ENCODE peak calls at places on chromosomes 6 and 20, in ten cellular contexts. One of them, this sample, is unnamed.

GRCh38 chr6:85385636-85386315 is 64.1 kb upstream of the NT5E start:
- DNase-seq in HCT116: no peak
- DNase-seq in thoracic aorta: no peak
- DNase-seq in upper lobe of right lung: no peak
- DNase-seq in uterus: no peak
- DNase-seq in colonic mucosa: no peak
- DNase-seq in IMR-90: no peak
- DNase-seq in endothelial cell of umbilical vein: peak; percentile 61
- DNase-seq in esophagus squamous epithelium: no peak
- DNase-seq in PC-3: no peak
- DNase-seq in this sample: no peak

GRCh38 chr6:16979677-16980076 is 122.2 kb upstream of the STMND1 start:
- DNase-seq in HCT116: no peak
- DNase-seq in thoracic aorta: no peak
- DNase-seq in upper lobe of right lung: no peak
- DNase-seq in uterus: no peak
- DNase-seq in colonic mucosa: no peak
- DNase-seq in IMR-90: no peak
- DNase-seq in endothelial cell of umbilical vein: no peak
- DNase-seq in esophagus squamous epithelium: no peak
- DNase-seq in PC-3: no peak
- DNase-seq in this sample: no peak

GRCh38 chr6:152775441-152775840 is 24.8 kb downstream of the VIP start:
- DNase-seq in HCT116: no peak
- DNase-seq in thoracic aorta: no peak
- DNase-seq in upper lobe of right lung: no peak
- DNase-seq in uterus: no peak
- DNase-seq in colonic mucosa: no peak
- DNase-seq in IMR-90: no peak
- DNase-seq in endothelial cell of umbilical vein: no peak
- DNase-seq in esophagus squamous epithelium: no peak
- DNase-seq in PC-3: no peak
- DNase-seq in this sample: no peak

GRCh38 chr20:4090756-4091331 is 75.5 kb upstream of the RNF24 start:
- DNase-seq in HCT116: no peak
- DNase-seq in thoracic aorta: no peak
- DNase-seq in upper lobe of right lung: no peak
- DNase-seq in uterus: no peak
- DNase-seq in colonic mucosa: no peak
- DNase-seq in IMR-90: peak; percentile 95
- DNase-seq in endothelial cell of umbilical vein: peak; percentile 48
- DNase-seq in esophagus squamous epithelium: no peak
- DNase-seq in PC-3: no peak
- DNase-seq in this sample: no peak

GRCh38 chr6:4242593-4242992 is 107.2 kb upstream of the ECI2 start:
- DNase-seq in HCT116: no peak
- DNase-seq in thoracic aorta: no peak
- DNase-seq in upper lobe of right lung: no peak
- DNase-seq in uterus: no peak
- DNase-seq in colonic mucosa: no peak
- DNase-seq in IMR-90: no peak
- DNase-seq in endothelial cell of umbilical vein: no peak
- DNase-seq in esophagus squamous epithelium: no peak
- DNase-seq in PC-3: no peak
- DNase-seq in this sample: peak; percentile 98

GRCh38 chr6:42820509-42821340 is 38.9 kb downstream of the BICRAL start:
- DNase-seq in HCT116: no peak
- DNase-seq in thoracic aorta: no peak
- DNase-seq in upper lobe of right lung: no peak
- DNase-seq in uterus: no peak
- DNase-seq in colonic mucosa: no peak
- DNase-seq in IMR-90: no peak
- DNase-seq in endothelial cell of umbilical vein: no peak
- DNase-seq in esophagus squamous epithelium: no peak
- DNase-seq in PC-3: no peak
- DNase-seq in this sample: no peak

GRCh38 chr6:32192608-32193039 is at the start of gene GPSM3:
- DNase-seq in HCT116: no peak
- DNase-seq in thoracic aorta: no peak
- DNase-seq in upper lobe of right lung: peak; percentile 88
- DNase-seq in uterus: no peak
- DNase-seq in colonic mucosa: peak; percentile 69
- DNase-seq in IMR-90: peak; percentile 36
- DNase-seq in endothelial cell of umbilical vein: peak; percentile 57
- DNase-seq in esophagus squamous epithelium: no peak
- DNase-seq in PC-3: no peak
- DNase-seq in this sample: no peak

GRCh38 chr20:32642257-32643046 is 31.3 kb downstream of the C20orf203 start:
- DNase-seq in HCT116: no peak
- DNase-seq in thoracic aorta: no peak
- DNase-seq in upper lobe of right lung: no peak
- DNase-seq in uterus: no peak
- DNase-seq in colonic mucosa: no peak
- DNase-seq in IMR-90: no peak
- DNase-seq in endothelial cell of umbilical vein: no peak
- DNase-seq in esophagus squamous epithelium: no peak
- DNase-seq in PC-3: no peak
- DNase-seq in this sample: no peak

GRCh38 chr20:44714701-44715494 is at the start of gene CCN5:
- DNase-seq in HCT116: peak; percentile 32
- DNase-seq in thoracic aorta: peak; percentile 73
- DNase-seq in upper lobe of right lung: peak; percentile 92
- DNase-seq in uterus: peak; percentile 80
- DNase-seq in colonic mucosa: peak; percentile 92
- DNase-seq in IMR-90: peak; percentile 64
- DNase-seq in endothelial cell of umbilical vein: peak; percentile 68
- DNase-seq in esophagus squamous epithelium: peak; percentile 10
- DNase-seq in PC-3: peak; percentile 89
- DNase-seq in this sample: no peak

GRCh38 chr6:169895926-169896761 is 144.7 kb downstream of the ERMARD start:
- DNase-seq in HCT116: no peak
- DNase-seq in thoracic aorta: no peak
- DNase-seq in upper lobe of right lung: no peak
- DNase-seq in uterus: no peak
- DNase-seq in colonic mucosa: peak; percentile 5
- DNase-seq in IMR-90: no peak
- DNase-seq in endothelial cell of umbilical vein: no peak
- DNase-seq in esophagus squamous epithelium: no peak
- DNase-seq in PC-3: no peak
- DNase-seq in this sample: no peak

DNA sequence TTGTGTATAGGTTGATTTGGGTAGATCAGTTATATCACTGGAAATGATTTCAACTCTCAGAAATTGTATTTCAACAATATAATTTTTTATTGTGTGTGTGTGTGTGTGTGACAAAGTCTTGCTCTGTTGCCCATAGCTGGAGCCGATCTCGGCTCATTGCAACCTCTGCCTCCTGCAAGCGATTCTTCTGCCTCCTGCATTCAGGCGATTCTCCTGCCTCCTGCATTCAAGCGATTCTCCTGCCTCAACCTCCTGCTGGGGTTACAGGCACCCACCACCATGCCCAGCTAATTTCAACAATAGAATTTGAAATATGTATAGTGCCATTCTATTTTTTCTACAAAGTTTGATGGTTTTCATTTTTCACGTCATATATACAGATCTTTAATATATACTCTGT is 24.1 kb downstream of the AFDN start:
- DNase-seq in HCT116: no peak
- DNase-seq in thoracic aorta: no peak
- DNase-seq in upper lobe of right lung: no peak
- DNase-seq in uterus: no peak
- DNase-seq in colonic mucosa: no peak
- DNase-seq in IMR-90: no peak
- DNase-seq in endothelial cell of umbilical vein: no peak
- DNase-seq in esophagus squamous epithelium: no peak
- DNase-seq in PC-3: no peak
- DNase-seq in this sample: no peak
- H3K4me1 ChIP-seq in HCT116: peaks cover 58% of the 10 kb centered on the region
- H3K4me1 ChIP-seq in thoracic aorta: peaks cover 6% of the 10 kb centered on the region
- H3K4me1 ChIP-seq in upper lobe of right lung: peaks cover 42% of the 10 kb centered on the region
- H3K4me1 ChIP-seq in uterus: no peaks in the 10 kb centered on the region
- H3K4me1 ChIP-seq in colonic mucosa: no peaks in the 10 kb centered on the region
- H3K4me1 ChIP-seq in IMR-90: peaks cover 4% of the 10 kb centered on the region
- H3K4me1 ChIP-seq in endothelial cell of umbilical vein: peaks cover 22% of the 10 kb centered on the region
- H3K4me1 ChIP-seq in esophagus squamous epithelium: peaks cover 28% of the 10 kb centered on the region
- H3K4me1 ChIP-seq in PC-3: peaks cover 48% of the 10 kb centered on the region
- H3K4me1 ChIP-seq in this sample: peaks cover 33% of the 10 kb centered on the region

DNA sequence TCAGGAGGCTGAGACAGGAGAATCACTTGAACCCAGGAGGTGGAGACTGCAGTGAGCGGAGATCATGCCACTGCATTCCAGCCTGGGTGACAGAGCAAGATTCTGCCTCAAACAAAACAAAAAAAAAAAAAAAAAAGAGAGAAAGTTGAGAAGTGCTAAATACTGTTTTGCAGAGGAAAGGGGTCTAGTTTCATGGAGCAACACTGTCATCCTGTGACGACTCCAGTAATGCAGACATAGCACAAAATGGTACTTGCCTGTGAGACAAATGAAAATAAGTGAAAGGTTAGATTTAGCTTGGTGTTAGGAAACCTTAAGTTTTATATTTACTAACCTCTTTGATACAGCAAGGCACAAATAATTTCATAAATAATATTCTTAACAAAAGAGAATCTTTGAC is 29.7 kb downstream of the CEP162 start:
- DNase-seq in HCT116: no peak
- DNase-seq in thoracic aorta: no peak
- DNase-seq in upper lobe of right lung: no peak
- DNase-seq in uterus: no peak
- DNase-seq in colonic mucosa: no peak
- DNase-seq in IMR-90: no peak
- DNase-seq in endothelial cell of umbilical vein: peak; percentile 21
- DNase-seq in esophagus squamous epithelium: no peak
- DNase-seq in PC-3: no peak
- DNase-seq in this sample: no peak
- TF ChIP-seq CTCF in HCT116: no peak
- TF ChIP-seq CTCF in thoracic aorta: no peak
- TF ChIP-seq CTCF in upper lobe of right lung: no peak
- TF ChIP-seq CTCF in uterus: no peak
- TF ChIP-seq CTCF in colonic mucosa: no peak
- TF ChIP-seq CTCF in IMR-90: no peak
- TF ChIP-seq CTCF in endothelial cell of umbilical vein: no peak
- TF ChIP-seq CTCF in esophagus squamous epithelium: no peak
- TF ChIP-seq CTCF in PC-3: no peak
- TF ChIP-seq CTCF in this sample: peak; percentile 14

DNA sequence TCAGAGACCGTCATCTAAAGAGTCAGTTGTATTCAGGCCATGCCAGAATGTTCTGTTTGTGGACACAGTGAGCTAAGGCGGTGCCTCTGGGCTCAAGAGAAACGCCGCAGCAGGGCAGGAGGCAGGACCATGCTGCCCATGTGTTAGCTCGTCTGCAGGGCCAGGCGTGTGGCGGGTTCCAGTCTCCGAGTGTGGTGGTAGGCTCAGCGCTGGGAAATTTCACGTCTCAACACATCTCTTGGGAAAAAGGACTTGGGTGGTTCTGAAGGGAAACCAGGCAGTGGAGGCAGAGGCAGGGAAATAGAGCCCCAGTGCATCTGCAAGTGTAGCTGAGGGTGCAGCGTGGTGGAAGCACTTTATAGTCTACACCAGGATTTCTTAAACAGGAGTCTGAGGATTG is 56.9 kb upstream of the TAGAP start:
- DNase-seq in HCT116: no peak
- DNase-seq in thoracic aorta: no peak
- DNase-seq in upper lobe of right lung: no peak
- DNase-seq in uterus: no peak
- DNase-seq in colonic mucosa: peak; percentile 6
- DNase-seq in IMR-90: no peak
- DNase-seq in endothelial cell of umbilical vein: no peak
- DNase-seq in esophagus squamous epithelium: no peak
- DNase-seq in PC-3: no peak
- DNase-seq in this sample: no peak
- H3K4me1 ChIP-seq in HCT116: peaks cover 11% of the 10 kb centered on the region
- H3K4me1 ChIP-seq in thoracic aorta: no peaks in the 10 kb centered on the region
- H3K4me1 ChIP-seq in upper lobe of right lung: peaks cover 14% of the 10 kb centered on the region
- H3K4me1 ChIP-seq in uterus: no peaks in the 10 kb centered on the region
- H3K4me1 ChIP-seq in colonic mucosa: peaks cover 3% of the 10 kb centered on the region
- H3K4me1 ChIP-seq in IMR-90: no peaks in the 10 kb centered on the region
- H3K4me1 ChIP-seq in endothelial cell of umbilical vein: no peaks in the 10 kb centered on the region
- H3K4me1 ChIP-seq in esophagus squamous epithelium: peaks cover 30% of the 10 kb centered on the region
- H3K4me1 ChIP-seq in PC-3: no peaks in the 10 kb centered on the region
- H3K4me1 ChIP-seq in this sample: peaks cover 5% of the 10 kb centered on the region

DNA sequence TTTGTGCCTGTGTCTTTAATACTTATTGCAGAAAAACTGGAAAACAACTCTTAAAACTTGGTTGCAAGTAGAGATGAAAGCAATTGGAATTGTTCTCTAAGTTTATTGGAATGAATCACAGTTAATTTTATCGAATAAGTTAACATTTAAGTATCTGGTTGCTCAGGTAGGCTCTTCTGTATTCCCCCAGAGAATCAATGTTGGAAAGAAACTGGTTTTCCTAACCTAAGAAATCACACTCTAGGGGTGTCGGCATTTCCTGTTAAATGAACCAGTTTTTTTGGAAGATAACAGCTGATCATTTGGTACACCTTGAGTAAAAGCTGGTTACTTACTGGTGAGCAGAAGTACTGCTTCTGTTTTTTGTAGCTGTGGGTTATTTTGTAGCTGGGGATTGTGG is 5.2 kb downstream of the TFAP2C start:
- DNase-seq in HCT116: no peak
- DNase-seq in thoracic aorta: no peak
- DNase-seq in upper lobe of right lung: no peak
- DNase-seq in uterus: no peak
- DNase-seq in colonic mucosa: no peak
- DNase-seq in IMR-90: no peak
- DNase-seq in endothelial cell of umbilical vein: no peak
- DNase-seq in esophagus squamous epithelium: no peak
- DNase-seq in PC-3: peak; percentile 33
- DNase-seq in this sample: no peak
- TF ChIP-seq CTCF in HCT116: no peak
- TF ChIP-seq CTCF in thoracic aorta: no peak
- TF ChIP-seq CTCF in upper lobe of right lung: no peak
- TF ChIP-seq CTCF in uterus: no peak
- TF ChIP-seq CTCF in colonic mucosa: no peak
- TF ChIP-seq CTCF in IMR-90: no peak
- TF ChIP-seq CTCF in endothelial cell of umbilical vein: no peak
- TF ChIP-seq CTCF in esophagus squamous epithelium: no peak
- TF ChIP-seq CTCF in PC-3: no peak
- TF ChIP-seq CTCF in this sample: no peak

DNA sequence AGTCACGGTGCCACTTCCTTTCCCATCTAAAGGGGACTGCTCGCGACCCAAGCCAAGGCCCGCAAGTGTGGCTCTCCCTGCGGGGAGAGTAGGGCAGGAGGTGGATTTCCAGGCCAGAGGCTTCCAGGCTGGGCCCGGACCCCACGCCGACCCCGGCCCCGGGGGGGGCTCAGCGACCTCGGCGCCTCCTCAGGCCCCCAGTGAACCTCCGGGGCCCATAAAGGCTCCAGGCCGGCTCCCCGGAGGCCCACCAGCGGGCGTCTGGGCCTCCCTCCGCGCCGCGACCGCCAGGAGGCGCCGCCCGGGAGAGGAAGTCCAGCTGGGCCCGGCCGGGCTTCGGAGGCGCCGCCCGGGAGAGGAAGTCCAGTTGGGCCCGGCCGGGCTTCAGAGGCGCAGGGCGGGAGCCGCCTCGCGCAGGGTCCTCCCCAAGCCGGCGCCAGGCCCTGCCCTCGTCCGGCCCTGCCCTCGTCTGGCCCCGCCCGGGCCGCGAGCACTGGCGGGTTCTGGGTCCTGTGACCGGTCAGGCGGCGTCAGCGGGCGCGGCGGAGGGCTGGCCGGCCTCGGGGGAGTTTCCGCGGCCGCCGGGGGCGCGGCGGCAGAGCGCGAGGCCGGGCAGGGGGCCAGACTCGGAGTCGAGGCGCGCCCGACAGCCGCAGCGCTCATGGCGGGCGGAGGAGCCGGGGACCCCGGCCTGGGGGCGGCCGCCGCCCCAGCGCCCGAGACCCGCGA is at the start of gene RAB32:
- DNase-seq in HCT116: no peak
- DNase-seq in thoracic aorta: peak; percentile 67
- DNase-seq in upper lobe of right lung: peak; percentile 98
- DNase-seq in uterus: peak; percentile 93
- DNase-seq in colonic mucosa: peak; percentile 94
- DNase-seq in IMR-90: peak; percentile 95
- DNase-seq in endothelial cell of umbilical vein: peak; percentile 92
- DNase-seq in esophagus squamous epithelium: peak; percentile 28
- DNase-seq in PC-3: peak; percentile 88
- DNase-seq in this sample: peak; percentile 70
- H3K4me1 ChIP-seq in HCT116: no peaks in the 10 kb centered on the region
- H3K4me1 ChIP-seq in thoracic aorta: peaks cover 19% of the 10 kb centered on the region
- H3K4me1 ChIP-seq in upper lobe of right lung: peaks cover 24% of the 10 kb centered on the region
- H3K4me1 ChIP-seq in uterus: no peaks in the 10 kb centered on the region
- H3K4me1 ChIP-seq in colonic mucosa: no peaks in the 10 kb centered on the region
- H3K4me1 ChIP-seq in IMR-90: peaks cover 4% of the 10 kb centered on the region
- H3K4me1 ChIP-seq in endothelial cell of umbilical vein: peaks cover 29% of the 10 kb centered on the region
- H3K4me1 ChIP-seq in esophagus squamous epithelium: peaks cover 46% of the 10 kb centered on the region
- H3K4me1 ChIP-seq in PC-3: peaks cover 36% of the 10 kb centered on the region
- H3K4me1 ChIP-seq in this sample: peaks cover 21% of the 10 kb centered on the region